ENCODE peak calls at places on chromosomes 5 and 9, in eight cellular contexts. Q, Y, L, B, G, V, R and U are unnamed samples.

GRCh38 chr5:150513375-150514309 is 5.7 kb downstream of the NDST1 start:
- DNase-seq in Q (no peak), Y (no peak), L (peak; percentile 86), B (no peak), G (no peak), V (no peak), R (no peak), U (no peak)

GRCh38 chr9:4923580-4924544 is 61.2 kb upstream of the JAK2 start:
- DNase-seq in Q (no peak), Y (peak; percentile 45), L (no peak), B (no peak), G (peak; percentile 70), V (no peak), R (no peak), U (peak; percentile 41)

GRCh38 chr9:100474082-100474949 is 1.4 kb downstream of the TMEFF1 start:
- DNase-seq in Q (no peak), Y (peak; percentile 23), L (no peak), B (no peak), G (no peak), V (no peak), R (no peak), U (peak; percentile 23)

GRCh38 chr9:124105266-124105665 is 93.7 kb downstream of the LHX2 start:
- DNase-seq in Q (no peak), Y (no peak), L (no peak), B (no peak), G (no peak), V (no peak), R (no peak), U (no peak)

GRCh38 chr5:31036407-31036806 is 157.1 kb upstream of the CDH6 start:
- DNase-seq in Q (no peak), Y (peak; percentile 58), L (no peak), B (no peak), G (peak; percentile 73), V (peak; percentile 30), R (no peak), U (peak; percentile 18)

GRCh38 chr5:82564963-82565362 is 286.8 kb upstream of the RPS23 start:
- DNase-seq in Q (no peak), Y (peak; percentile 20), L (no peak), B (no peak), G (no peak), V (no peak), R (no peak), U (peak; percentile 24)

GRCh38 chr9:109381011-109381729 is 60.3 kb upstream of the EPB41L4B start:
- DNase-seq in Q (no peak), Y (peak; percentile 42), L (no peak), B (no peak), G (peak; percentile 29), V (no peak), R (no peak), U (peak; percentile 59)

GRCh38 chr5:18745988-18746615 is 1111.8 kb downstream of the TAF11L14 start:
- DNase-seq in Q (peak; percentile 42), Y (peak; percentile 7), L (no peak), B (no peak), G (peak; percentile 4), V (no peak), R (peak; percentile 37), U (no peak)

GRCh38 chr9:134010774-134011173 is 14.5 kb upstream of the BRD3OS start:
- DNase-seq in Q (peak; percentile 56), Y (no peak), L (no peak), B (no peak), G (no peak), V (no peak), R (no peak), U (no peak)

DNA sequence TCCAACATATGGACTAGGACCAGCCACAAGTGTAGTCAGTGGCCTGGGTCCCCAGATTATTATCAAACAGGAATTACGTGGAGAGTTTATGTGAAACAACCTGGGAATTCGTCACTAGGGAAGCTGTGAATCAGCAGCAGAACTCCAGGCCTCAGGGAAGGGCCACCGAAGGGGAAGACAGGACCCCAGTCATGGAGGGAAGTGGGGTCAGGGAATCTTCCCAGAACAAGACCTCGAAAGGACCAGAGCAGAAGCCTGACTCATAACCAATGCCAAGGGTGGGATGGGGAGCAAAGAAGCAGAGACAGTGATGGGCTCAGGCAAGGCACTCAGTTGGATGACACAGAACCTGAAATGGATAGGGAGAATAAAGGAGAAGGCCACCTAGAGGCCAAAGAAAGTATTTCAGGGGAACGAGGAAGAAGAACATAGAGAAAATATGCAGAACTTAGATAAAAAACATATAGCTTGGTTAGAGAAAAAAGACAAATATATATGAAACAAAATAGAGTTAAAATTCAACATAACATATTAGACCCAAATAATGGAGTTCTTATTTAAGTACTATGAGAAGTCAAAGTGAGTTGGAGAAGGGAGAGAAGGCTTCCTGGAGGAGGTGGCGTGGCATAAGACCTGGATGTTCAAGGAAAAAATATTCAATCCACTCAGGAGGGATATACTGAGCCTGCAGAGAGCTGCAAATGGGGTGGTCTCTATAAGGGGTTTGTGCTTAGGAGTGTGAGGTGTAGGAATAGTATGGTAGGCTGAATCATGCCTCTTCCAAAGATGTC is 66.7 kb upstream of the CAST start:
- DNase-seq in Q (no peak), Y (peak; percentile 21), L (no peak), B (no peak), G (no peak), V (no peak), R (no peak), U (peak; percentile 37)
- TF ChIP-seq CTCF in Q (peak; percentile 47), Y (peak; percentile 29), L (peak; percentile 9), B (peak; percentile 31), G (peak; percentile 53), V (peak; percentile 57), R (peak; percentile 33), U (peak; percentile 41)

DNA sequence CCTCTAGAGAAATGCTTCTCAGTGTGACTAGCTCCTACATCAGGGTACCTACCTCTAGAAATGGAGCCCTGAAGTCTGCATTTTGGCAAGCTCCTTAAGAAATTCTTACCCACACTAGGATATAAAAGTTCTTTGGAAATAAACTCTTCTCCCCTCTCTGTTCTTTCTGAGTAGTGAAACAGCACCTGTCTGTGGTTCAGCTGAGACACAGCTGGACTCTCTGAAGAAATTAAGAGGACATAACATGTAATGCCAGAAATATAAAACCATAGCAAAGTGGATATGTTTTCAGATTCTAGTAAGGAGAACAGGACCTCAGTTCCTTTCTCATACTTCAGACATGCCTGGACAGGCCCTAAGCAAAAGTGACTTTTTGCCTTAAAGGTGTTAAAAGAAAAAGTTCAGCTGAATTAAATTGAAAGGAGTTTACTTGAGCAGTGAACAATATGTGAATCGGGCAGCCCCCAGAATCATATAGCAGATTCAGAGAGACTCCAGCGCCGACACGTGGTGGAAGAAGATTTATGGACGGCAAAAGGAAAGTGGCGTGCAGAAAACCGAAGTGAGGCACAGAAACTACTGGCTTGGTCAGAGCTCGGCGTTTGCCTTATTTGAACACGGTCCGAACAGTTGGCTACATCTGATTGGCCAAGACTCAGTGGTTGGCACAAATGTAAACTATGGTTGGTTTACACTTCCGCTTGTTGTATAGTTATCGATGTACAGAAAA is 64.5 kb downstream of the PRKACG start:
- DNase-seq in Q (peak; percentile 64), Y (peak; percentile 32), L (no peak), B (no peak), G (peak; percentile 30), V (no peak), R (peak; percentile 34), U (peak; percentile 38)
- H3K4me3 ChIP-seq in Q (no peak overlapping the region), Y (no peak overlapping the region), L (no peak overlapping the region), B (no peak overlapping the region), G (no peak overlapping the region), V (no peak overlapping the region), R (no peak overlapping the region), U (no peak overlapping the region)

DNA sequence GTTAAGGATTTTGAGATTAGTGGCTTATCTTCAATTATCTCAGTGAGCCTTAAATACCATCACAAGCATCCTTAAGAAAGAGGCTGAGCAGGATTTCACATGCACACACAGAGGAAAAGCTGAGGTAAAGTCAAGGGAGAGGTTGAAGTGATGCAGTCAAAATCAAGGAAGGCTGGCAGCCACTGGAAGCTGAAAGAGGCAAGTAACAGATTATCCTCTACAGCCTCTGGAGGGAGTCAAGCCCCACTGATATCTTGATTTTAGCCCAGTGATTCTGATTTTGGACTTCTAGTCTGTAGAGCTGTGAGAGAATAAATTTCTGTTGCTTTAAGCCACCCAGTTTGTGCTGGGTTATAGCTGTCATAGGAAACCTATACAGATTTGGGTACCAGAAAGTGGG is 80.1 kb downstream of the ANKRD31 start:
- DNase-seq in Q (no peak), Y (peak; percentile 12), L (no peak), B (no peak), G (peak; percentile 16), V (no peak), R (no peak), U (peak; percentile 30)
- TF ChIP-seq CTCF in Q (no peak), Y (peak; percentile 15), L (no peak), B (no peak), G (peak; percentile 30), V (peak; percentile 43), R (no peak), U (peak; percentile 26)

GRCh38 chr5:58138791-58139190 is 321.1 kb downstream of the PLK2 start:
- DNase-seq in Q (no peak), Y (no peak), L (no peak), B (no peak), G (no peak), V (no peak), R (no peak), U (no peak)

GRCh38 chr5:58136416-58136815 is 323.5 kb downstream of the PLK2 start:
- DNase-seq in Q (no peak), Y (no peak), L (no peak), B (no peak), G (no peak), V (no peak), R (no peak), U (no peak)

GRCh38 chr5:58135571-58136335 is 324.1 kb downstream of the PLK2 start:
- DNase-seq in Q (no peak), Y (peak; percentile 49), L (no peak), B (no peak), G (peak; percentile 46), V (peak; percentile 44), R (no peak), U (peak; percentile 67)

DNA sequence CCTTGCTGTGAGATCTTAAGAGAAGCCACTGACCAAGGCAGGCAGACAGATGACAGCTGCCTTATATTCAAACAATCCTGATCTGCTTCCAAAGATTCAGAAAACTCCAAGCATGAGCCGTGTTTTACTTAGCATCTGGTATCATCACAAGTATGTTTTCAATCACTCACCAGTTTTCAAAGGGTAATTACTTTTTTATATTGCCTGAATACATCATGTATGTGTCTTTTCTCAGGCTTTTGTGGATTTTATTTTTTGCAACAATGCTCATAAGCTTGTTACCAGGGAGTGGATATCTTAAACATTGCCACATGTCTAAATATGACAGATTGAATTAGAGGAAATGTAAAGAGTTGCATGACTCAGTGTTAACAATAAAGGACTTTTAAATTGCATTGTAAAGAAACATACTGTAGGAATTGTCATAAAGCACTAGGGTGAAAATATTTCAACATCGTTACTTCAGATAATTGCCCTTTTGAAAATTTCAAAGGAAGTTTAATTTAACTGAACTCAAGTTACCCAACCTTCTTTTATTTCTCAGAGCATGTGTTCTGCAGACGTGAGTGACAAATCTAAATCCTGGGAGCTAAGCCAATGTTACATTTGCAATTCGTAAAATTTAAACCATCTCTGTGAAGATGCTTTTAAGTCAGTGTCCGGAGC is 326.1 kb downstream of the PLK2 start:
- DNase-seq in Q (no peak), Y (peak; percentile 83), L (no peak), B (no peak), G (peak; percentile 72), V (no peak), R (no peak), U (peak; percentile 77)
- H3K4me3 ChIP-seq in Q (no peak overlapping the region), Y (no peak overlapping the region), L (no peak overlapping the region), B (no peak overlapping the region), G (no peak overlapping the region), V (no peak overlapping the region), R (no peak overlapping the region), U (no peak overlapping the region)

GRCh38 chr5:157564149-157564711 is 11.3 kb downstream of the ADAM19 start:
- DNase-seq in Q (peak; percentile 16), Y (no peak), L (no peak), B (no peak), G (no peak), V (no peak), R (no peak), U (no peak)
- TF ChIP-seq CTCF in Q (no peak), Y (no peak), L (no peak), B (peak; percentile 11), G (no peak), V (peak; percentile 24), R (no peak), U (no peak)